ENCODE peak calls at places on chromosomes 1 and 21, in ten cellular contexts. B is HCT116; W is tibial nerve; G is breast epithelium; I is neuronal stem cell; F is GM23338; Q is GM23248; R is upper lobe of right lung; O is thoracic aorta; J is CD8-positive, alpha-beta T cell. P is an unnamed sample. For H3K27me3, the result is how much of the 10 kb centered on the place peaks cover.

GRCh38 chr1:48043524-48043923 is 46.3 kb upstream of the TRABD2B start:
- DNase-seq in J (no peak), W (no peak), O (no peak), I (no peak), B (no peak), F (no peak), G (no peak), Q (no peak), R (no peak), P (no peak)

GRCh38 chr1:184404727-184405027 is 17.8 kb downstream of the C1orf21 start:
- DNase-seq in G (no peak), Q (no peak), J (no peak), F (no peak), B (no peak), W (no peak), I (no peak), O (no peak), R (no peak), P (no peak)

GRCh38 chr1:99659755-99660210 is 13.9 kb downstream of the PALMD start:
- DNase-seq in R (no peak), W (no peak), J (no peak), Q (peak), G (no peak), B (no peak), F (peak), I (no peak), O (no peak), P (no peak)

GRCh38 chr1:177710973-177711372 is 258.9 kb downstream of the SEC16B start:
- DNase-seq in J (no peak), W (no peak), Q (no peak), I (no peak), B (no peak), R (no peak), G (no peak), F (peak), O (no peak), P (no peak)

GRCh38 chr1:14552246-14552970 is 46.1 kb upstream of the KAZN start:
- DNase-seq in O (no peak), B (no peak), I (no peak), F (no peak), W (no peak), J (no peak), Q (no peak), R (no peak), G (no peak), P (no peak)

GRCh38 chr1:60670313-60670712 is 412.0 kb upstream of the NFIA start:
- DNase-seq in O (no peak), B (no peak), W (no peak), R (no peak), J (no peak), G (no peak), Q (no peak), F (no peak), I (no peak), P (no peak)

GRCh38 chr1:66243548-66244130 is 290.3 kb upstream of the SGIP1 start:
- DNase-seq in R (no peak), Q (peak), F (no peak), J (no peak), G (no peak), I (no peak), B (no peak), W (no peak), O (no peak), P (peak)

GRCh38 chr1:83761084-83761760 is 237.7 kb downstream of the TTLL7 start:
- DNase-seq in R (no peak), G (no peak), I (no peak), Q (no peak), F (no peak), W (no peak), B (no peak), J (no peak), O (no peak), P (no peak)

GRCh38 chr21:36454079-36454478 is 25.8 kb downstream of the CLDN14 start:
- DNase-seq in B (no peak), I (no peak), F (no peak), Q (no peak), O (no peak), G (no peak), R (no peak), W (no peak), J (no peak), P (no peak)

GRCh38 chr1:6770727-6771567 is 14.3 kb upstream of the CAMTA1 start:
- DNase-seq in B (no peak), O (no peak), Q (peak), R (no peak), J (no peak), F (peak), G (no peak), I (no peak), W (no peak), P (peak)

GRCh38 chr1:233714631-233715217 is 100.8 kb downstream of the KCNK1 start:
- DNase-seq in O (no peak), B (no peak), F (no peak), R (no peak), Q (no peak), W (no peak), G (no peak), I (no peak), J (no peak), P (no peak)

GRCh38 chr1:25128168-25128621 is 104.1 kb downstream of the SYF2 start:
- DNase-seq in B (no peak), G (no peak), F (no peak), I (no peak), Q (no peak), W (no peak), J (no peak), R (no peak), O (no peak), P (peak)

DNA sequence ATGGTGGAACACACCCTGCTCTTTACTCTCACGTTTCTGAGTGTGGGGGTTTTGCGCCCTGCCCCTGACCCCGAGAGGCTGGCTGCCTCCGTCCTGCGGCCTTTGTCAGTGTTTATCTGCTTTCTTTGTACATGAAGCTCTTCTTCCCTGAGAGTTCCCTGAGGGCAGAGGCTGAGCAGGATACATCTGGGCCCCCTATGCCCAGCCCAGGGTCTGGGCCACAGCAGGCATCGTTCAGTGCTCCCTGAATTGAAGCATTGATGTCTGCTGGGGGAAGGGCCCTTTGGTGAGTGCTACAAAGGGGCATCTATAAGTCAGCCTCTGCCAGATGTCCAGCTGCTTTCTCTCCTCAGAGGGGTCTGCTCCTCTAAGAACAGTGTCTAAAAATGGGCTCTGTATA is 2.1 kb downstream of the HEYL start:
- DNase-seq in I (no peak), F (no peak), W (no peak), G (no peak), O (no peak), B (no peak), Q (no peak), R (no peak), J (no peak), P (no peak)
- H3K27me3 ChIP-seq in I (half or more), F (half or more), W (under half), G (half or more), O (under half), B (under half), Q (under half), R (under half), J (under half), P (under half)

GRCh38 chr1:117146570-117147340 is 25.2 kb upstream of the TRIM45 start:
- DNase-seq in O (no peak), Q (peak), B (peak), R (no peak), G (no peak), I (no peak), J (no peak), W (no peak), F (peak), P (peak)
- H3K27ac ChIP-seq in O (no peak), Q (peak), B (no peak), R (no peak), G (peak), I (no peak), J (no peak), W (no peak), F (no peak), P (peak)

DNA sequence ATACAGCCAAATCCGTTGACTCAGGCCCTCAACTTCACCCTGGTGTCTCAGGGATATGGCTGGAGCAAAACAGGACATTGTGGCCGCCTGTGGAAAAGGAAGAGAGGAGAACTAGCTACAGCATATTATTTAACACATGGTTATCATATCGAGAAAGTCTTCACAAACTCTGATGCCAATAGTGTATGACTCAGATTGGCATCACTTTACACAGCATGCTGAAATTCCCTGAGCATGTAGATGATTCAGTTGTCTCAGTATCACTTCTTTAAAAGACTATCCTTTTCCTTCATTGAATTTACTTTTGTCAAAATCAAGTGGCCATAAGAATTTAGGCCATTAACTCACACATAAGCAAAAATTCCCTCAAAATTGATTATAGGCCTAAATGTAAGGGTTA is 20.1 kb downstream of the HSD3B2 start:
- DNase-seq in W (no peak), B (no peak), G (no peak), F (no peak), J (no peak), Q (peak), O (no peak), R (no peak), I (no peak), P (no peak)
- H3K27me3 ChIP-seq in W (under half), B (half or more), G (under half), F (under half), J (under half), Q (under half), O (under half), R (under half), I (under half), P (under half)

GRCh38 chr1:181128592-181129497 is 40.3 kb downstream of the IER5 start:
- DNase-seq in O (no peak), I (peak), G (no peak), Q (no peak), J (no peak), W (no peak), B (no peak), R (peak), F (peak), P (no peak)
- H3K27ac ChIP-seq in O (peak), I (peak), G (no peak), Q (no peak), J (no peak), W (peak), B (no peak), R (peak), F (no peak), P (no peak)

DNA sequence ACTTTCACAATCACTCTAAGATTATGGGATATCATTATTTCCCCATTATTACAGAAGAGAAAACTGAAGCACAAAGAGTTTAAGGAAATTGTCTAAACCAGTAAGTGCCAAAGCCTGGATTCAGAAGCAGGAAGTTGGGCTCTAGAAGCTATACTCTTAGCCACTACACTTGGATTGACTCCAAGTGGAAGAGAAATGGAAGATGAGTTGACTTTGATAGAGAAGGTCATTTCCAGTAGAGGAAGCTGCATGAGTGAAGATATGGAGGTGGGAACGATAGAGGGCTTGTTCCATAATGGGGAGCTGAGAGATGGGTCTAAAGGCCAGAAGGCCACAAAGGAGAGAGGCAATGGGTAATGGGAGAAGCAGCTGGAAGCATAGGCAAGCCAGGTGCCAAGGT is 11.7 kb upstream of the TDRD10 start:
- DNase-seq in J (no peak), R (no peak), W (no peak), F (no peak), I (no peak), B (no peak), Q (no peak), O (no peak), G (no peak), P (no peak)
- H3K27me3 ChIP-seq in J (under half), R (under half), W (under half), F (under half), I (under half), B (under half), Q (half or more), O (under half), G (under half), P (under half)

P was measured in brain microvascular endothelial cell.